ENCODE peak calls at places on chromosomes 2 and 18, in seven cellular contexts. One of them, this sample, is unnamed.

GRCh38 chr2:191066281-191067233 is 52.6 kb upstream of the STAT1 start:
- DNase-seq in central memory CD4-positive, alpha-beta T cell: no peak
- DNase-seq in substantia nigra: no peak
- DNase-seq in NCI-H1694 treated with DMSO at 0.1 percent for 48 hours: no peak
- DNase-seq in lower lobe of right lung: no peak
- DNase-seq in HTR-8/SVneo: no peak
- DNase-seq in fibroblast of gingiva: peak
- DNase-seq in this sample: no peak

GRCh38 chr2:102434655-102435381 is 11.9 kb downstream of the IL18RAP start:
- DNase-seq in central memory CD4-positive, alpha-beta T cell: no peak
- DNase-seq in substantia nigra: no peak
- DNase-seq in NCI-H1694 treated with DMSO at 0.1 percent for 48 hours: no peak
- DNase-seq in lower lobe of right lung: no peak
- DNase-seq in HTR-8/SVneo: no peak
- DNase-seq in fibroblast of gingiva: no peak
- DNase-seq in this sample: no peak

GRCh38 chr2:237022533-237022932 is 63.2 kb upstream of the COPS8 start:
- DNase-seq in central memory CD4-positive, alpha-beta T cell: no peak
- DNase-seq in substantia nigra: no peak
- DNase-seq in NCI-H1694 treated with DMSO at 0.1 percent for 48 hours: no peak
- DNase-seq in lower lobe of right lung: no peak
- DNase-seq in HTR-8/SVneo: no peak
- DNase-seq in fibroblast of gingiva: no peak
- DNase-seq in this sample: no peak

GRCh38 chr2:174595415-174595814 is 2.2 kb downstream of the WIPF1 start:
- DNase-seq in central memory CD4-positive, alpha-beta T cell: no peak
- DNase-seq in substantia nigra: no peak
- DNase-seq in NCI-H1694 treated with DMSO at 0.1 percent for 48 hours: no peak
- DNase-seq in lower lobe of right lung: no peak
- DNase-seq in HTR-8/SVneo: no peak
- DNase-seq in fibroblast of gingiva: no peak
- DNase-seq in this sample: no peak

GRCh38 chr2:105785095-105785847 is 40.6 kb downstream of the NCK2 start:
- DNase-seq in central memory CD4-positive, alpha-beta T cell: no peak
- DNase-seq in substantia nigra: no peak
- DNase-seq in NCI-H1694 treated with DMSO at 0.1 percent for 48 hours: no peak
- DNase-seq in lower lobe of right lung: no peak
- DNase-seq in HTR-8/SVneo: no peak
- DNase-seq in fibroblast of gingiva: no peak
- DNase-seq in this sample: no peak

GRCh38 chr2:2325538-2325937 is 5.5 kb downstream of the MYT1L start:
- DNase-seq in central memory CD4-positive, alpha-beta T cell: no peak
- DNase-seq in substantia nigra: no peak
- DNase-seq in NCI-H1694 treated with DMSO at 0.1 percent for 48 hours: peak
- DNase-seq in lower lobe of right lung: no peak
- DNase-seq in HTR-8/SVneo: no peak
- DNase-seq in fibroblast of gingiva: no peak
- DNase-seq in this sample: peak

GRCh38 chr2:200747668-200748618 is 63.8 kb upstream of the BZW1 start:
- DNase-seq in central memory CD4-positive, alpha-beta T cell: no peak
- DNase-seq in substantia nigra: no peak
- DNase-seq in NCI-H1694 treated with DMSO at 0.1 percent for 48 hours: no peak
- DNase-seq in lower lobe of right lung: no peak
- DNase-seq in HTR-8/SVneo: peak
- DNase-seq in fibroblast of gingiva: peak
- DNase-seq in this sample: no peak

GRCh38 chr2:214035091-214035852 is 375.6 kb upstream of the VWC2L start:
- DNase-seq in central memory CD4-positive, alpha-beta T cell: no peak
- DNase-seq in substantia nigra: no peak
- DNase-seq in NCI-H1694 treated with DMSO at 0.1 percent for 48 hours: no peak
- DNase-seq in lower lobe of right lung: peak
- DNase-seq in HTR-8/SVneo: no peak
- DNase-seq in fibroblast of gingiva: no peak
- DNase-seq in this sample: no peak

GRCh38 chr2:170181602-170182001 is 3.7 kb downstream of the MYO3B start:
- DNase-seq in central memory CD4-positive, alpha-beta T cell: no peak
- DNase-seq in substantia nigra: no peak
- DNase-seq in NCI-H1694 treated with DMSO at 0.1 percent for 48 hours: no peak
- DNase-seq in lower lobe of right lung: no peak
- DNase-seq in HTR-8/SVneo: no peak
- DNase-seq in fibroblast of gingiva: no peak
- DNase-seq in this sample: no peak

GRCh38 chr18:75201273-75201898 is 7.6 kb downstream of the PTGR3 start:
- DNase-seq in central memory CD4-positive, alpha-beta T cell: no peak
- DNase-seq in substantia nigra: no peak
- DNase-seq in NCI-H1694 treated with DMSO at 0.1 percent for 48 hours: no peak
- DNase-seq in lower lobe of right lung: no peak
- DNase-seq in HTR-8/SVneo: no peak
- DNase-seq in fibroblast of gingiva: no peak
- DNase-seq in this sample: no peak

GRCh38 chr2:106537047-106537446 is 49.9 kb downstream of the CD8B2 start:
- DNase-seq in central memory CD4-positive, alpha-beta T cell: no peak
- DNase-seq in substantia nigra: no peak
- DNase-seq in NCI-H1694 treated with DMSO at 0.1 percent for 48 hours: no peak
- DNase-seq in lower lobe of right lung: peak
- DNase-seq in HTR-8/SVneo: no peak
- DNase-seq in fibroblast of gingiva: no peak
- DNase-seq in this sample: no peak

GRCh38 chr2:124692707-124693106 is 667.6 kb downstream of the CNTNAP5 start:
- DNase-seq in central memory CD4-positive, alpha-beta T cell: no peak
- DNase-seq in substantia nigra: no peak
- DNase-seq in NCI-H1694 treated with DMSO at 0.1 percent for 48 hours: no peak
- DNase-seq in lower lobe of right lung: no peak
- DNase-seq in HTR-8/SVneo: no peak
- DNase-seq in fibroblast of gingiva: no peak
- DNase-seq in this sample: no peak

GRCh38 chr2:200742426-200742825 is 69.3 kb upstream of the BZW1 start:
- DNase-seq in central memory CD4-positive, alpha-beta T cell: no peak
- DNase-seq in substantia nigra: no peak
- DNase-seq in NCI-H1694 treated with DMSO at 0.1 percent for 48 hours: no peak
- DNase-seq in lower lobe of right lung: peak
- DNase-seq in HTR-8/SVneo: no peak
- DNase-seq in fibroblast of gingiva: peak
- DNase-seq in this sample: peak

GRCh38 chr2:144211065-144211464 is 308.9 kb downstream of the ZEB2 start:
- DNase-seq in central memory CD4-positive, alpha-beta T cell: no peak
- DNase-seq in substantia nigra: no peak
- DNase-seq in NCI-H1694 treated with DMSO at 0.1 percent for 48 hours: no peak
- DNase-seq in lower lobe of right lung: no peak
- DNase-seq in HTR-8/SVneo: no peak
- DNase-seq in fibroblast of gingiva: no peak
- DNase-seq in this sample: no peak

GRCh38 chr2:134623046-134623445 is 95.8 kb downstream of the TMEM163 start:
- DNase-seq in central memory CD4-positive, alpha-beta T cell: no peak
- DNase-seq in substantia nigra: no peak
- DNase-seq in NCI-H1694 treated with DMSO at 0.1 percent for 48 hours: no peak
- DNase-seq in lower lobe of right lung: no peak
- DNase-seq in HTR-8/SVneo: no peak
- DNase-seq in fibroblast of gingiva: no peak
- DNase-seq in this sample: no peak

GRCh38 chr2:127707890-127708648 is 6.8 kb downstream of the SFT2D3 start:
- DNase-seq in central memory CD4-positive, alpha-beta T cell: no peak
- DNase-seq in substantia nigra: no peak
- DNase-seq in NCI-H1694 treated with DMSO at 0.1 percent for 48 hours: no peak
- DNase-seq in lower lobe of right lung: no peak
- DNase-seq in HTR-8/SVneo: no peak
- DNase-seq in fibroblast of gingiva: peak
- DNase-seq in this sample: no peak

GRCh38 chr2:5148392-5149085 is 543.6 kb upstream of the SOX11 start:
- DNase-seq in central memory CD4-positive, alpha-beta T cell: no peak
- DNase-seq in substantia nigra: no peak
- DNase-seq in NCI-H1694 treated with DMSO at 0.1 percent for 48 hours: no peak
- DNase-seq in lower lobe of right lung: no peak
- DNase-seq in HTR-8/SVneo: no peak
- DNase-seq in fibroblast of gingiva: no peak
- DNase-seq in this sample: no peak

GRCh38 chr2:105746177-105747080 is 1.7 kb downstream of the NCK2 start:
- DNase-seq in central memory CD4-positive, alpha-beta T cell: peak
- DNase-seq in substantia nigra: peak
- DNase-seq in NCI-H1694 treated with DMSO at 0.1 percent for 48 hours: no peak
- DNase-seq in lower lobe of right lung: peak
- DNase-seq in HTR-8/SVneo: no peak
- DNase-seq in fibroblast of gingiva: no peak
- DNase-seq in this sample: peak

GRCh38 chr2:152242787-152243472 is 67.4 kb upstream of the STAM2 start:
- DNase-seq in central memory CD4-positive, alpha-beta T cell: no peak
- DNase-seq in substantia nigra: no peak
- DNase-seq in NCI-H1694 treated with DMSO at 0.1 percent for 48 hours: no peak
- DNase-seq in lower lobe of right lung: no peak
- DNase-seq in HTR-8/SVneo: no peak
- DNase-seq in fibroblast of gingiva: no peak
- DNase-seq in this sample: no peak

GRCh38 chr2:224922142-224922727 is 120.0 kb downstream of the DOCK10 start:
- DNase-seq in central memory CD4-positive, alpha-beta T cell: no peak
- DNase-seq in substantia nigra: no peak
- DNase-seq in NCI-H1694 treated with DMSO at 0.1 percent for 48 hours: no peak
- DNase-seq in lower lobe of right lung: no peak
- DNase-seq in HTR-8/SVneo: no peak
- DNase-seq in fibroblast of gingiva: peak
- DNase-seq in this sample: no peak

GRCh38 chr2:19205983-19206533 is 152.4 kb downstream of the OSR1 start:
- DNase-seq in central memory CD4-positive, alpha-beta T cell: no peak
- DNase-seq in substantia nigra: no peak
- DNase-seq in NCI-H1694 treated with DMSO at 0.1 percent for 48 hours: no peak
- DNase-seq in lower lobe of right lung: no peak
- DNase-seq in HTR-8/SVneo: no peak
- DNase-seq in fibroblast of gingiva: peak
- DNase-seq in this sample: no peak

GRCh38 chr2:42296226-42296625 is 64.8 kb downstream of the COX7A2L start:
- DNase-seq in central memory CD4-positive, alpha-beta T cell: no peak
- DNase-seq in substantia nigra: no peak
- DNase-seq in NCI-H1694 treated with DMSO at 0.1 percent for 48 hours: no peak
- DNase-seq in lower lobe of right lung: no peak
- DNase-seq in HTR-8/SVneo: no peak
- DNase-seq in fibroblast of gingiva: no peak
- DNase-seq in this sample: no peak

GRCh38 chr2:45121236-45121927 is 112.1 kb upstream of the SIX2 start:
- DNase-seq in central memory CD4-positive, alpha-beta T cell: no peak
- DNase-seq in substantia nigra: no peak
- DNase-seq in NCI-H1694 treated with DMSO at 0.1 percent for 48 hours: no peak
- DNase-seq in lower lobe of right lung: no peak
- DNase-seq in HTR-8/SVneo: no peak
- DNase-seq in fibroblast of gingiva: no peak
- DNase-seq in this sample: no peak

GRCh38 chr2:187075106-187076070 is 226.4 kb upstream of the ZSWIM2 start:
- DNase-seq in central memory CD4-positive, alpha-beta T cell: no peak
- DNase-seq in substantia nigra: no peak
- DNase-seq in NCI-H1694 treated with DMSO at 0.1 percent for 48 hours: no peak
- DNase-seq in lower lobe of right lung: no peak
- DNase-seq in HTR-8/SVneo: no peak
- DNase-seq in fibroblast of gingiva: no peak
- DNase-seq in this sample: no peak

GRCh38 chr18:23355206-23355605 is 97.9 kb upstream of the RIOK3 start:
- DNase-seq in central memory CD4-positive, alpha-beta T cell: no peak
- DNase-seq in substantia nigra: no peak
- DNase-seq in NCI-H1694 treated with DMSO at 0.1 percent for 48 hours: no peak
- DNase-seq in lower lobe of right lung: no peak
- DNase-seq in HTR-8/SVneo: no peak
- DNase-seq in fibroblast of gingiva: no peak
- DNase-seq in this sample: peak

GRCh38 chr18:7066965-7067555 is 50.5 kb downstream of the LAMA1 start:
- DNase-seq in central memory CD4-positive, alpha-beta T cell: no peak
- DNase-seq in substantia nigra: no peak
- DNase-seq in NCI-H1694 treated with DMSO at 0.1 percent for 48 hours: no peak
- DNase-seq in lower lobe of right lung: no peak
- DNase-seq in HTR-8/SVneo: no peak
- DNase-seq in fibroblast of gingiva: peak
- DNase-seq in this sample: peak

GRCh38 chr18:74249181-74249968 is 42.4 kb downstream of the CYB5A start:
- DNase-seq in central memory CD4-positive, alpha-beta T cell: no peak
- DNase-seq in substantia nigra: no peak
- DNase-seq in NCI-H1694 treated with DMSO at 0.1 percent for 48 hours: no peak
- DNase-seq in lower lobe of right lung: no peak
- DNase-seq in HTR-8/SVneo: no peak
- DNase-seq in fibroblast of gingiva: peak
- DNase-seq in this sample: no peak

GRCh38 chr2:142863485-142863921 is 14.0 kb upstream of the KYNU start:
- DNase-seq in central memory CD4-positive, alpha-beta T cell: no peak
- DNase-seq in substantia nigra: no peak
- DNase-seq in NCI-H1694 treated with DMSO at 0.1 percent for 48 hours: no peak
- DNase-seq in lower lobe of right lung: no peak
- DNase-seq in HTR-8/SVneo: no peak
- DNase-seq in fibroblast of gingiva: peak
- DNase-seq in this sample: no peak

GRCh38 chr2:33209976-33210375 is 263.2 kb downstream of the LTBP1 start:
- DNase-seq in central memory CD4-positive, alpha-beta T cell: no peak
- DNase-seq in substantia nigra: no peak
- DNase-seq in NCI-H1694 treated with DMSO at 0.1 percent for 48 hours: no peak
- DNase-seq in lower lobe of right lung: no peak
- DNase-seq in HTR-8/SVneo: no peak
- DNase-seq in fibroblast of gingiva: no peak
- DNase-seq in this sample: no peak

GRCh38 chr18:2147866-2148265 is 423.4 kb downstream of the METTL4 start:
- DNase-seq in central memory CD4-positive, alpha-beta T cell: no peak
- DNase-seq in substantia nigra: no peak
- DNase-seq in NCI-H1694 treated with DMSO at 0.1 percent for 48 hours: no peak
- DNase-seq in lower lobe of right lung: no peak
- DNase-seq in HTR-8/SVneo: no peak
- DNase-seq in fibroblast of gingiva: no peak
- DNase-seq in this sample: no peak

GRCh38 chr2:56709181-56709580 is 525.4 kb downstream of the CCDC85A start:
- DNase-seq in central memory CD4-positive, alpha-beta T cell: no peak
- DNase-seq in substantia nigra: no peak
- DNase-seq in NCI-H1694 treated with DMSO at 0.1 percent for 48 hours: no peak
- DNase-seq in lower lobe of right lung: no peak
- DNase-seq in HTR-8/SVneo: no peak
- DNase-seq in fibroblast of gingiva: no peak
- DNase-seq in this sample: no peak

GRCh38 chr2:177263451-177264208 is 897 bp downstream of the NFE2L2 start:
- DNase-seq in central memory CD4-positive, alpha-beta T cell: peak
- DNase-seq in substantia nigra: peak
- DNase-seq in NCI-H1694 treated with DMSO at 0.1 percent for 48 hours: peak
- DNase-seq in lower lobe of right lung: peak
- DNase-seq in HTR-8/SVneo: peak
- DNase-seq in fibroblast of gingiva: peak
- DNase-seq in this sample: peak

GRCh38 chr2:234911271-234911670 is 40.5 kb upstream of the SH3BP4 start:
- DNase-seq in central memory CD4-positive, alpha-beta T cell: no peak
- DNase-seq in substantia nigra: no peak
- DNase-seq in NCI-H1694 treated with DMSO at 0.1 percent for 48 hours: no peak
- DNase-seq in lower lobe of right lung: no peak
- DNase-seq in HTR-8/SVneo: peak
- DNase-seq in fibroblast of gingiva: peak
- DNase-seq in this sample: no peak

GRCh38 chr2:55364189-55365055 is 55.2 kb downstream of the CCDC88A start:
- DNase-seq in central memory CD4-positive, alpha-beta T cell: no peak
- DNase-seq in substantia nigra: no peak
- DNase-seq in NCI-H1694 treated with DMSO at 0.1 percent for 48 hours: no peak
- DNase-seq in lower lobe of right lung: no peak
- DNase-seq in HTR-8/SVneo: peak
- DNase-seq in fibroblast of gingiva: peak
- DNase-seq in this sample: no peak

GRCh38 chr2:204989877-204990276 is 444.6 kb downstream of the PARD3B start:
- DNase-seq in central memory CD4-positive, alpha-beta T cell: no peak
- DNase-seq in substantia nigra: no peak
- DNase-seq in NCI-H1694 treated with DMSO at 0.1 percent for 48 hours: no peak
- DNase-seq in lower lobe of right lung: no peak
- DNase-seq in HTR-8/SVneo: no peak
- DNase-seq in fibroblast of gingiva: no peak
- DNase-seq in this sample: no peak

GRCh38 chr2:189104926-189105325 is 74.6 kb downstream of the COL5A2 start:
- DNase-seq in central memory CD4-positive, alpha-beta T cell: no peak
- DNase-seq in substantia nigra: no peak
- DNase-seq in NCI-H1694 treated with DMSO at 0.1 percent for 48 hours: no peak
- DNase-seq in lower lobe of right lung: no peak
- DNase-seq in HTR-8/SVneo: no peak
- DNase-seq in fibroblast of gingiva: no peak
- DNase-seq in this sample: no peak

GRCh38 chr2:23662466-23662865 is 264.5 kb downstream of the ATAD2B start:
- DNase-seq in central memory CD4-positive, alpha-beta T cell: no peak
- DNase-seq in substantia nigra: no peak
- DNase-seq in NCI-H1694 treated with DMSO at 0.1 percent for 48 hours: no peak
- DNase-seq in lower lobe of right lung: no peak
- DNase-seq in HTR-8/SVneo: no peak
- DNase-seq in fibroblast of gingiva: no peak
- DNase-seq in this sample: no peak